ENCODE peak calls at places on chromosomes 12 and 14, in six cellular contexts. One of them, this sample, is unnamed.

GRCh38 chr12:7667025-7667575 is 1.4 kb upstream of the APOBEC1 start:
- DNase-seq in A549: peak
- DNase-seq in choroid plexus epithelial cell: peak
- DNase-seq in GM23338: peak
- DNase-seq in AG10803: peak
- DNase-seq in tibial artery: no peak
- DNase-seq in this sample: no peak

GRCh38 chr14:50520947-50521815 is 11.2 kb downstream of the MAP4K5 start:
- DNase-seq in A549: peak
- DNase-seq in choroid plexus epithelial cell: peak
- DNase-seq in GM23338: no peak
- DNase-seq in AG10803: peak
- DNase-seq in tibial artery: peak
- DNase-seq in this sample: peak

GRCh38 chr12:65882504-65882903 is 58.2 kb downstream of the HMGA2 start:
- DNase-seq in A549: no peak
- DNase-seq in choroid plexus epithelial cell: no peak
- DNase-seq in GM23338: no peak
- DNase-seq in AG10803: peak
- DNase-seq in tibial artery: no peak
- DNase-seq in this sample: no peak

GRCh38 chr12:13254311-13254710 is 57.8 kb downstream of the EMP1 start:
- DNase-seq in A549: no peak
- DNase-seq in choroid plexus epithelial cell: no peak
- DNase-seq in GM23338: no peak
- DNase-seq in AG10803: no peak
- DNase-seq in tibial artery: no peak
- DNase-seq in this sample: no peak

GRCh38 chr14:61326847-61327246 is 5.5 kb downstream of the PRKCH start:
- DNase-seq in A549: no peak
- DNase-seq in choroid plexus epithelial cell: peak
- DNase-seq in GM23338: peak
- DNase-seq in AG10803: no peak
- DNase-seq in tibial artery: peak
- DNase-seq in this sample: peak

GRCh38 chr12:21892341-21892740 is 48.9 kb downstream of the ABCC9 start:
- DNase-seq in A549: no peak
- DNase-seq in choroid plexus epithelial cell: no peak
- DNase-seq in GM23338: no peak
- DNase-seq in AG10803: no peak
- DNase-seq in tibial artery: no peak
- DNase-seq in this sample: no peak

GRCh38 chr12:28855761-28856160 is 293.3 kb upstream of the FAR2 start:
- DNase-seq in A549: no peak
- DNase-seq in choroid plexus epithelial cell: no peak
- DNase-seq in GM23338: no peak
- DNase-seq in AG10803: peak
- DNase-seq in tibial artery: no peak
- DNase-seq in this sample: no peak

GRCh38 chr14:100660498-100661339 is 66.0 kb upstream of the DLK1 start:
- DNase-seq in A549: no peak
- DNase-seq in choroid plexus epithelial cell: no peak
- DNase-seq in GM23338: no peak
- DNase-seq in AG10803: no peak
- DNase-seq in tibial artery: no peak
- DNase-seq in this sample: no peak

GRCh38 chr12:6372403-6373003 is 2.9 kb downstream of the SCNN1A start:
- DNase-seq in A549: peak
- DNase-seq in choroid plexus epithelial cell: peak
- DNase-seq in GM23338: peak
- DNase-seq in AG10803: peak
- DNase-seq in tibial artery: peak
- DNase-seq in this sample: peak

GRCh38 chr14:91117960-91118359 is 4.1 kb downstream of the DGLUCY start:
- DNase-seq in A549: no peak
- DNase-seq in choroid plexus epithelial cell: no peak
- DNase-seq in GM23338: peak
- DNase-seq in AG10803: no peak
- DNase-seq in tibial artery: no peak
- DNase-seq in this sample: no peak

GRCh38 chr12:48311313-48311712 is 39.4 kb downstream of the ZNF641 start:
- DNase-seq in A549: no peak
- DNase-seq in choroid plexus epithelial cell: no peak
- DNase-seq in GM23338: peak
- DNase-seq in AG10803: no peak
- DNase-seq in tibial artery: no peak
- DNase-seq in this sample: no peak

GRCh38 chr12:115146453-115146852 is 462.5 kb upstream of the TBX3 start:
- DNase-seq in A549: no peak
- DNase-seq in choroid plexus epithelial cell: no peak
- DNase-seq in GM23338: no peak
- DNase-seq in AG10803: no peak
- DNase-seq in tibial artery: no peak
- DNase-seq in this sample: no peak

GRCh38 chr14:68692216-68692615 is 100.7 kb downstream of the ZFP36L1 start:
- DNase-seq in A549: no peak
- DNase-seq in choroid plexus epithelial cell: no peak
- DNase-seq in GM23338: no peak
- DNase-seq in AG10803: peak
- DNase-seq in tibial artery: peak
- DNase-seq in this sample: no peak

GRCh38 chr14:56884617-56885016 is 74.3 kb upstream of the OTX2 start:
- DNase-seq in A549: no peak
- DNase-seq in choroid plexus epithelial cell: no peak
- DNase-seq in GM23338: peak
- DNase-seq in AG10803: no peak
- DNase-seq in tibial artery: no peak
- DNase-seq in this sample: no peak

GRCh38 chr12:49346659-49347306 is at the start of gene DNAJC22:
- DNase-seq in A549: no peak
- DNase-seq in choroid plexus epithelial cell: peak
- DNase-seq in GM23338: peak
- DNase-seq in AG10803: no peak
- DNase-seq in tibial artery: no peak
- DNase-seq in this sample: no peak

GRCh38 chr12:96810057-96810456 is 97.0 kb upstream of the NEDD1 start:
- DNase-seq in A549: no peak
- DNase-seq in choroid plexus epithelial cell: no peak
- DNase-seq in GM23338: peak
- DNase-seq in AG10803: no peak
- DNase-seq in tibial artery: no peak
- DNase-seq in this sample: peak

GRCh38 chr12:111408686-111409402 is 3.1 kb downstream of the SH2B3 start:
- DNase-seq in A549: no peak
- DNase-seq in choroid plexus epithelial cell: no peak
- DNase-seq in GM23338: no peak
- DNase-seq in AG10803: no peak
- DNase-seq in tibial artery: no peak
- DNase-seq in this sample: no peak

GRCh38 chr14:64937821-64938193 is 4.7 kb downstream of the GPX2 start:
- DNase-seq in A549: peak
- DNase-seq in choroid plexus epithelial cell: peak
- DNase-seq in GM23338: no peak
- DNase-seq in AG10803: peak
- DNase-seq in tibial artery: no peak
- DNase-seq in this sample: peak

GRCh38 chr12:128069359-128069997 is 197.5 kb upstream of the TMEM132C start:
- DNase-seq in A549: peak
- DNase-seq in choroid plexus epithelial cell: peak
- DNase-seq in GM23338: peak
- DNase-seq in AG10803: peak
- DNase-seq in tibial artery: no peak
- DNase-seq in this sample: peak

GRCh38 chr14:71648725-71649124 is 283.5 kb upstream of the RGS6 start:
- DNase-seq in A549: no peak
- DNase-seq in choroid plexus epithelial cell: no peak
- DNase-seq in GM23338: no peak
- DNase-seq in AG10803: no peak
- DNase-seq in tibial artery: no peak
- DNase-seq in this sample: no peak

GRCh38 chr14:75537071-75537470 is 14.8 kb downstream of the BATF start:
- DNase-seq in A549: no peak
- DNase-seq in choroid plexus epithelial cell: no peak
- DNase-seq in GM23338: no peak
- DNase-seq in AG10803: no peak
- DNase-seq in tibial artery: no peak
- DNase-seq in this sample: no peak

GRCh38 chr12:64169999-64170398 is 52.1 kb downstream of the KICS2 start:
- DNase-seq in A549: no peak
- DNase-seq in choroid plexus epithelial cell: no peak
- DNase-seq in GM23338: no peak
- DNase-seq in AG10803: no peak
- DNase-seq in tibial artery: no peak
- DNase-seq in this sample: no peak

GRCh38 chr12:12927211-12928079 is 24.5 kb downstream of the GPRC5D start:
- DNase-seq in A549: peak
- DNase-seq in choroid plexus epithelial cell: peak
- DNase-seq in GM23338: no peak
- DNase-seq in AG10803: peak
- DNase-seq in tibial artery: no peak
- DNase-seq in this sample: peak

GRCh38 chr12:13179159-13180074 is 17.1 kb upstream of the EMP1 start:
- DNase-seq in A549: peak
- DNase-seq in choroid plexus epithelial cell: no peak
- DNase-seq in GM23338: peak
- DNase-seq in AG10803: peak
- DNase-seq in tibial artery: peak
- DNase-seq in this sample: peak

GRCh38 chr12:74941678-74942077 is 268.0 kb downstream of the KCNC2 start:
- DNase-seq in A549: no peak
- DNase-seq in choroid plexus epithelial cell: no peak
- DNase-seq in GM23338: no peak
- DNase-seq in AG10803: no peak
- DNase-seq in tibial artery: no peak
- DNase-seq in this sample: no peak

GRCh38 chr12:6062427-6063378 is 61.8 kb downstream of the VWF start:
- DNase-seq in A549: peak
- DNase-seq in choroid plexus epithelial cell: peak
- DNase-seq in GM23338: peak
- DNase-seq in AG10803: peak
- DNase-seq in tibial artery: no peak
- DNase-seq in this sample: peak

GRCh38 chr12:118357327-118358007 is 15.2 kb downstream of the TAOK3 start:
- DNase-seq in A549: peak
- DNase-seq in choroid plexus epithelial cell: peak
- DNase-seq in GM23338: no peak
- DNase-seq in AG10803: peak
- DNase-seq in tibial artery: peak
- DNase-seq in this sample: peak

GRCh38 chr12:26271889-26272492 is 76.6 kb downstream of the SSPN start:
- DNase-seq in A549: no peak
- DNase-seq in choroid plexus epithelial cell: peak
- DNase-seq in GM23338: no peak
- DNase-seq in AG10803: peak
- DNase-seq in tibial artery: peak
- DNase-seq in this sample: peak

GRCh38 chr12:113292091-113292490 is 42.8 kb downstream of the SLC8B1 start:
- DNase-seq in A549: no peak
- DNase-seq in choroid plexus epithelial cell: peak
- DNase-seq in GM23338: no peak
- DNase-seq in AG10803: peak
- DNase-seq in tibial artery: no peak
- DNase-seq in this sample: peak

GRCh38 chr14:100839573-100840175 is 13.8 kb downstream of the MEG3 start:
- DNase-seq in A549: no peak
- DNase-seq in choroid plexus epithelial cell: no peak
- DNase-seq in GM23338: no peak
- DNase-seq in AG10803: no peak
- DNase-seq in tibial artery: no peak
- DNase-seq in this sample: no peak

GRCh38 chr14:51182166-51182565 is 57.9 kb upstream of the TMX1 start:
- DNase-seq in A549: no peak
- DNase-seq in choroid plexus epithelial cell: no peak
- DNase-seq in GM23338: no peak
- DNase-seq in AG10803: no peak
- DNase-seq in tibial artery: no peak
- DNase-seq in this sample: peak

GRCh38 chr12:121872546-121873223 is 14.0 kb upstream of the HPD start:
- DNase-seq in A549: no peak
- DNase-seq in choroid plexus epithelial cell: peak
- DNase-seq in GM23338: no peak
- DNase-seq in AG10803: peak
- DNase-seq in tibial artery: no peak
- DNase-seq in this sample: peak
- H3K4me3 ChIP-seq in A549: no peak
- H3K4me3 ChIP-seq in choroid plexus epithelial cell: no peak
- H3K4me3 ChIP-seq in GM23338: no peak
- H3K4me3 ChIP-seq in AG10803: no peak
- H3K4me3 ChIP-seq in tibial artery: no peak
- H3K4me3 ChIP-seq in this sample: no peak

DNA sequence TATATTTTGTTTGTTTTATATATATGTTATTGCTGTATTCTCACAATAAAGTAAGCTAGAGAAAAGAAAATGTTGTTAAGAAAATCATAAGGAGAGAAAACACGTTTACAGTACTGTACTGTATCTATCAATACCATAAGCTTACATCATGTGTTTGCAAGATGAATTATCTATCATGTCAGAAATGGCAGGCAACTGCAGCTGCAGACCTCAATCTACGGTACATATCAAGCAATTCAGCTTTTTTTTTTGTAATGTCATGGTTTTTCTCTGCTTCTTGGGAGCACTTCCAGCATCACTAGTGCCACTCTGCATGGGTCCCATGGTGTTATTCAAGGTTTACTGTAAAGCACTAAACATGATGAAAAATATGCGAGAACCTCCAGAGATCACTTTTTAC is 8.9 kb upstream of the KRT2 start:
- DNase-seq in A549: no peak
- DNase-seq in choroid plexus epithelial cell: no peak
- DNase-seq in GM23338: no peak
- DNase-seq in AG10803: no peak
- DNase-seq in tibial artery: no peak
- DNase-seq in this sample: no peak
- TF ChIP-seq CTCF in A549: no peak
- TF ChIP-seq CTCF in choroid plexus epithelial cell: no peak
- TF ChIP-seq CTCF in GM23338: no peak
- TF ChIP-seq CTCF in AG10803: no peak
- TF ChIP-seq CTCF in tibial artery: no peak
- TF ChIP-seq CTCF in this sample: no peak

GRCh38 chr14:32080001-32080510 is 3.0 kb downstream of the ARHGAP5 start:
- DNase-seq in A549: no peak
- DNase-seq in choroid plexus epithelial cell: peak
- DNase-seq in GM23338: no peak
- DNase-seq in AG10803: peak
- DNase-seq in tibial artery: no peak
- DNase-seq in this sample: no peak
- H3K4me3 ChIP-seq in A549: no peak
- H3K4me3 ChIP-seq in choroid plexus epithelial cell: no peak
- H3K4me3 ChIP-seq in GM23338: no peak
- H3K4me3 ChIP-seq in AG10803: no peak
- H3K4me3 ChIP-seq in tibial artery: no peak
- H3K4me3 ChIP-seq in this sample: no peak

GRCh38 chr12:20451759-20452158 is 83.4 kb downstream of the PDE3A start:
- DNase-seq in A549: peak
- DNase-seq in choroid plexus epithelial cell: peak
- DNase-seq in GM23338: no peak
- DNase-seq in AG10803: peak
- DNase-seq in tibial artery: no peak
- DNase-seq in this sample: peak
- TF ChIP-seq CTCF in A549: no peak
- TF ChIP-seq CTCF in choroid plexus epithelial cell: no peak
- TF ChIP-seq CTCF in GM23338: no peak
- TF ChIP-seq CTCF in AG10803: no peak
- TF ChIP-seq CTCF in tibial artery: no peak
- TF ChIP-seq CTCF in this sample: no peak